ENCODE peak calls at places on chromosomes 16 and 17, in ten cellular contexts. G, X, Q, M, O, P, H, U, J and D are unnamed samples.

GRCh38 chr16:56272495-56272894 is 81.2 kb downstream of the GNAO1 start:
- DNase-seq in G (no peak), X (no peak), Q (no peak), M (no peak), O (no peak), P (no peak), H (no peak), U (no peak), J (no peak), D (no peak)

GRCh38 chr16:84507011-84507982 is 2.8 kb upstream of the MEAK7 start:
- DNase-seq in G (no peak), X (no peak), Q (no peak), M (no peak), O (no peak), P (no peak), H (peak), U (no peak), J (no peak), D (no peak)

GRCh38 chr17:57570740-57571344 is 174.3 kb downstream of the CCDC182 start:
- DNase-seq in G (peak), X (peak), Q (no peak), M (no peak), O (no peak), P (no peak), H (no peak), U (no peak), J (no peak), D (no peak)

GRCh38 chr17:83195330-83196087 is 116.1 kb downstream of the METRNL start:
- DNase-seq in G (peak), X (peak), Q (peak), M (peak), O (no peak), P (no peak), H (peak), U (peak), J (no peak), D (peak)

GRCh38 chr17:71035226-71035625 is 865.9 kb downstream of the KCNJ2 start:
- DNase-seq in G (no peak), X (no peak), Q (no peak), M (no peak), O (no peak), P (no peak), H (no peak), U (no peak), J (no peak), D (no peak)

GRCh38 chr17:77555741-77556291 is 402.7 kb upstream of the TNRC6C start:
- DNase-seq in G (no peak), X (peak), Q (no peak), M (no peak), O (no peak), P (no peak), H (no peak), U (no peak), J (peak), D (no peak)

GRCh38 chr16:88936008-88936912 is 40.7 kb downstream of the CBFA2T3 start:
- DNase-seq in G (no peak), X (peak), Q (no peak), M (no peak), O (no peak), P (no peak), H (no peak), U (no peak), J (no peak), D (no peak)

GRCh38 chr17:35729405-35729833 is 2.0 kb upstream of the RASL10B start:
- DNase-seq in G (no peak), X (no peak), Q (no peak), M (no peak), O (no peak), P (no peak), H (no peak), U (no peak), J (no peak), D (no peak)

GRCh38 chr17:35875439-35876139 is 4.6 kb downstream of the CCL5 start:
- DNase-seq in G (no peak), X (no peak), Q (no peak), M (no peak), O (no peak), P (no peak), H (no peak), U (no peak), J (no peak), D (no peak)

GRCh38 chr17:82668631-82669099 is 20.4 kb upstream of the WDR45B start:
- DNase-seq in G (peak), X (peak), Q (no peak), M (no peak), O (peak), P (peak), H (no peak), U (peak), J (peak), D (no peak)

GRCh38 chr17:63382826-63383225 is 63.3 kb downstream of the CYB561 start:
- DNase-seq in G (no peak), X (no peak), Q (no peak), M (no peak), O (no peak), P (peak), H (no peak), U (no peak), J (no peak), D (no peak)

GRCh38 chr16:53714080-53715050 is 10.4 kb downstream of the FTO start:
- DNase-seq in G (no peak), X (no peak), Q (peak), M (no peak), O (no peak), P (no peak), H (no peak), U (no peak), J (no peak), D (no peak)

GRCh38 chr16:89581861-89582563 is 6.5 kb downstream of the CPNE7 start:
- DNase-seq in G (peak), X (peak), Q (no peak), M (no peak), O (no peak), P (peak), H (no peak), U (peak), J (peak), D (peak)

GRCh38 chr17:51507444-51507843 is 247.1 kb downstream of the UTP18 start:
- DNase-seq in G (no peak), X (no peak), Q (no peak), M (no peak), O (no peak), P (no peak), H (no peak), U (no peak), J (no peak), D (no peak)

GRCh38 chr17:2948721-2949468 is 114.5 kb downstream of the OR1D5 start:
- DNase-seq in G (no peak), X (peak), Q (no peak), M (no peak), O (no peak), P (no peak), H (no peak), U (no peak), J (no peak), D (no peak)

GRCh38 chr16:8655184-8655717 is 19.2 kb upstream of the ABAT start:
- DNase-seq in G (no peak), X (peak), Q (no peak), M (no peak), O (no peak), P (peak), H (peak), U (peak), J (peak), D (no peak)

GRCh38 chr16:72123426-72123825 is 29.8 kb downstream of the DHX38 start:
- DNase-seq in G (no peak), X (no peak), Q (no peak), M (no peak), O (no peak), P (no peak), H (no peak), U (no peak), J (no peak), D (no peak)

GRCh38 chr16:84308120-84308519 is 13.4 kb downstream of the WFDC1 start:
- DNase-seq in G (no peak), X (peak), Q (peak), M (no peak), O (peak), P (peak), H (no peak), U (peak), J (peak), D (peak)

GRCh38 chr17:60832206-60832605 is 154.6 kb downstream of the BCAS3 start:
- DNase-seq in G (no peak), X (no peak), Q (no peak), M (no peak), O (no peak), P (no peak), H (no peak), U (no peak), J (no peak), D (no peak)

GRCh38 chr17:42760652-42761581 is at the start of gene RAMP2:
- DNase-seq in G (no peak), X (peak), Q (no peak), M (no peak), O (no peak), P (no peak), H (peak), U (peak), J (no peak), D (no peak)

GRCh38 chr16:58615280-58615679 is 14.3 kb downstream of the CNOT1 start:
- DNase-seq in G (no peak), X (no peak), Q (no peak), M (no peak), O (no peak), P (peak), H (no peak), U (no peak), J (no peak), D (no peak)

GRCh38 chr17:34366051-34366450 is 3.0 kb upstream of the CCL1 start:
- DNase-seq in G (no peak), X (no peak), Q (no peak), M (no peak), O (no peak), P (no peak), H (no peak), U (no peak), J (no peak), D (no peak)

GRCh38 chr17:76529643-76530488 is 7.6 kb downstream of the CYGB start:
- DNase-seq in G (no peak), X (peak), Q (peak), M (peak), O (no peak), P (peak), H (peak), U (peak), J (no peak), D (no peak)

GRCh38 chr17:43699438-43699756 is 37.7 kb upstream of the MEOX1 start:
- DNase-seq in G (no peak), X (no peak), Q (no peak), M (peak), O (no peak), P (no peak), H (no peak), U (no peak), J (no peak), D (no peak)

GRCh38 chr16:30066882-30067583 is 1.5 kb downstream of the ALDOA start:
- DNase-seq in G (no peak), X (no peak), Q (peak), M (peak), O (no peak), P (no peak), H (no peak), U (no peak), J (no peak), D (no peak)
- TF ChIP-seq POLR2A in G (no peak), X (no peak), Q (no peak), M (peak), O (no peak), P (no peak), H (no peak), U (no peak), J (no peak), D (no peak)

DNA sequence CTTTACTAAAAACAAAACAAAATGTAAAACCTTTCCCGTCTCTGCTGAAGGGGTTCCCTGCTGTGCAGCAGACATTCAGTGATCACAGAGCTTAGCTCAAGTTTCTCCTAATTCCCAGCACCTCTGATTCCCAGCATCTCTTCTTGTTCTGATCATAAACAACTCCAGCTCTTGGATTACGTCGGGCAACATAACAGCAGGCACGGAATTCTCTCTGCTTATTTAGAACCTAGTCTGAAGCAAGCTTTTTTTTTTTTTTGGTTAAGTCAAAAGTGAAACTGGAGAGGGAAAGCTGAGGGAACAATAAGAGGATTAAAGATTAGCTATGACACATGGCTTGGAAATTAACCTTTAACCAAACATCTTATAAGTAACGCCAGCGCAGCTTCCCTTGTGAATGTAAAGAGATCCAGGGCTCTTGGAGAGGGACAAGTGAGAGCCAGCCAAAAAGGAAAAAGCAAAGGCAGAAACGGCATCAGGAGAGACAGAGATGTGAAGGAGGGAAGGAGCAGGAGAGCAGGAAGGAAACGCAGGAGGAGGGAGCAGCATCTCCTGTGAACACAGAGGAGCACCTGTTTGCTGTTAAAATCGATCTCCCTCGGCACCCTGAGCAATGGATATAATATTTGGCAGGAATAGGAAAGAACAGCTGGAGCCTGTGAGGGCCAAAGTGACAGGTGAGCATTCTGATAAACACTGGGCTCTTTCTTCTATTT is at the start of gene BCO1:
- DNase-seq in G (peak), X (peak), Q (no peak), M (no peak), O (no peak), P (peak), H (no peak), U (peak), J (peak), D (peak)
- TF ChIP-seq POLR2A in G (no peak), X (no peak), Q (no peak), M (no peak), O (no peak), P (no peak), H (no peak), U (no peak), J (no peak), D (no peak)

GRCh38 chr17:4986403-4986802 is 1.1 kb downstream of the CAMTA2 start:
- DNase-seq in G (no peak), X (no peak), Q (peak), M (no peak), O (no peak), P (no peak), H (no peak), U (no peak), J (no peak), D (no peak)

GRCh38 chr17:4986951-4987766 is at the start of gene CAMTA2:
- DNase-seq in G (peak), X (peak), Q (peak), M (peak), O (peak), P (peak), H (peak), U (peak), J (peak), D (peak)

GRCh38 chr17:4988168-4988567 is 693 bp upstream of the CAMTA2 start:
- DNase-seq in G (no peak), X (no peak), Q (peak), M (no peak), O (no peak), P (no peak), H (no peak), U (no peak), J (no peak), D (no peak)

DNA sequence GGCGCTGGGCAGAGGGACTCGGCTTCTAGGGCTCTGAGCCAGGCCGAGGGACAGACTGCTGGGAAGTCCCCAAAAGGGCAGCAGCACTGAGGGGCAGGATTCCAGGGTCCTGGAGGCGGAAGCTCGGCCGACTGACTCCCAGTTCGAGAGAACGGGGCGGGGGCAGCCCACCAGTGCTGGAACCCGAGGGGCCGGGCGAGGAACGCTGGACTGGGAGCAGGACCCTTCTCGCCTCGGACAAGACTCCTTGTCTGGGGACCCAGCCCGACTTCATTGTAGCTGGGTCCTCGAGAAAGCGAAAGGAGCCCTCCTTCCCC is 250 bp upstream of the CAMTA2 start:
- DNase-seq in G (no peak), X (no peak), Q (no peak), M (no peak), O (no peak), P (no peak), H (no peak), U (no peak), J (no peak), D (no peak)
- TF ChIP-seq POLR2A in G (no peak), X (no peak), Q (no peak), M (no peak), O (peak), P (peak), H (no peak), U (no peak), J (no peak), D (no peak)

GRCh38 chr16:12545292-12545610 is 258.4 kb downstream of the CPPED1 start:
- DNase-seq in G (no peak), X (no peak), Q (no peak), M (no peak), O (no peak), P (no peak), H (no peak), U (no peak), J (no peak), D (no peak)
- TF ChIP-seq POLR2A in G (no peak), X (no peak), Q (no peak), M (no peak), O (no peak), P (no peak), H (no peak), U (no peak), J (no peak), D (no peak)

GRCh38 chr17:75181608-75182318 is 996 bp downstream of the SUMO2 start:
- DNase-seq in G (peak), X (peak), Q (no peak), M (no peak), O (no peak), P (no peak), H (peak), U (peak), J (no peak), D (no peak)

GRCh38 chr17:75181110-75181509 is 1.6 kb downstream of the SUMO2 start:
- DNase-seq in G (no peak), X (no peak), Q (no peak), M (no peak), O (no peak), P (no peak), H (no peak), U (no peak), J (no peak), D (no peak)

GRCh38 chr17:75182319-75182568 is 515 bp downstream of the SUMO2 start:
- DNase-seq in G (no peak), X (no peak), Q (no peak), M (no peak), O (no peak), P (no peak), H (no peak), U (peak), J (no peak), D (no peak)

GRCh38 chr17:75183999-75184884 is 1.5 kb upstream of the SUMO2 start:
- DNase-seq in G (no peak), X (no peak), Q (no peak), M (no peak), O (no peak), P (no peak), H (no peak), U (no peak), J (no peak), D (no peak)

DNA sequence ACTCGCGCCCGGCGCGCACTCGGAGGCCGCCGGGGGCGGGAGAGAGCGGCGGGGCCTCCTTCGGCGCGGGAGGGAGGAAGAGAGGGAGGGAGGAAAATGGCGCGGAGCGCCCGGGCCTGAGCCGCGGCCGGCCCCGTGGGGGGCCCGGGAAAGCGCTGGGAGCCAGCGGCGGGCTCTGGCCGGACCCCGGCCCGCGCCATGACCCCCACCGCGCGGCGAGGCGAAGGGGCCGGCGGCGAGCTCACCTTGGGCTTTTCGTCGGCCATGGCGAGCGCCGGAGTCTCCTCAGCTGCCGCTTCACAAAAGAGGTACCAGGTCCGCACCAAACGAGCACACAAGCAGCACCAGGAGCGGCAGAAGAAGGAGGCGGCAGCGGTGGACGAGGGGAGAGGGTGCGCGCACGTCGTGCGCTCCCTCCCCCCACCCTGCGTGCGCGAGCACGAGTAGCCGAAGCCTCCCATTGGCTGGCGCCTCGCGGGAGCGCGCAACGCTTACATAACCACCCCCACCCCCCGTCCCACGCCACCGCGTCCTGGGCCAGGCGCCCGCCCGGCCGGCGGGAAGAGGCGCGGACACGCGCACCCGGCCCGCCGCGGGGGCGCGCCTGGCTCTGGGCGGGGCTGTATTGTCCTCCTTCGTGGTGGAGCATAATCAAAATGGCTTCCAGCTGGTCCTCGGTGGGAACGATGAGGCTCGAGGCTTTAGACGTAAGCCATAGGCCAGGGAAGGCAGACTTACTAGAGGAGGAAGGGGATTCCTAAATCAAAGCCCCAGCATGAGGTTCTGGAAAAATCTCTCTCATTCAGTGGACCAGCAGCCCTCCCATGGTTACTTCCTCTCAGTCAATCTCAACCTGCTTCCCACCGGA is at the start of gene SUMO2:
- DNase-seq in G (peak), X (peak), Q (peak), M (peak), O (peak), P (peak), H (peak), U (peak), J (peak), D (peak)
- TF ChIP-seq POLR2A in G (peak), X (peak), Q (peak), M (peak), O (peak), P (peak), H (no peak), U (no peak), J (peak), D (peak)